ENCODE peak calls at places on chromosomes 7 and 10, in seven cellular contexts. O is tibial artery, E is fibroblast of lung, W is left ventricle myocardium inferior, M is right lobe of liver, U is heart right ventricle, C is body of pancreas. Q is an unnamed sample.

GRCh38 chr7:124106575-124106974 is 73.7 kb upstream of the TMEM229A start:
- DNase-seq in M (no peak), E (no peak), U (no peak), O (no peak), W (no peak), C (no peak), Q (no peak)

GRCh38 chr10:2989292-2989947 is 77.9 kb upstream of the PFKP start:
- DNase-seq in W (no peak), C (no peak), O (no peak), U (no peak), M (no peak), E (no peak), Q (no peak)

GRCh38 chr10:3666525-3667302 is 118.3 kb downstream of the KLF6 start:
- DNase-seq in U (no peak), C (no peak), E (no peak), O (peak; percentile 33), W (peak; percentile 39), M (no peak), Q (no peak)

GRCh38 chr10:102678842-102679289 is 34.6 kb downstream of the TRIM8 start:
- DNase-seq in C (peak; percentile 86), E (peak; percentile 70), U (peak; percentile 63), M (peak; percentile 79), W (peak; percentile 72), O (no peak), Q (peak; percentile 85)

GRCh38 chr7:4163565-4164203 is 518.4 kb upstream of the FOXK1 start:
- DNase-seq in E (no peak), O (no peak), W (no peak), C (no peak), M (no peak), U (no peak), Q (no peak)

GRCh38 chr7:27607210-27607606 is 55.5 kb downstream of the HIBADH start:
- DNase-seq in M (no peak), O (no peak), C (no peak), E (no peak), W (no peak), U (no peak), Q (no peak)

GRCh38 chr10:72038458-72039001 is 49.8 kb downstream of the SPOCK2 start:
- DNase-seq in O (no peak), C (no peak), U (no peak), W (no peak), E (peak; percentile 76), M (no peak), Q (no peak)

GRCh38 chr7:156918642-156919041 is 25.7 kb upstream of the LMBR1 start:
- DNase-seq in M (no peak), C (no peak), O (no peak), W (no peak), U (no peak), E (no peak), Q (no peak)

GRCh38 chr10:43134126-43134905 is 3.9 kb upstream of the CSGALNACT2 start:
- DNase-seq in U (no peak), M (no peak), O (no peak), C (no peak), W (no peak), E (no peak), Q (no peak)

GRCh38 chr10:8059191-8059936 is 4.9 kb downstream of the GATA3 start:
- DNase-seq in E (no peak), W (no peak), U (no peak), O (no peak), M (no peak), C (no peak), Q (no peak)

GRCh38 chr10:63421591-63421990 is 44.2 kb downstream of the JMJD1C start:
- DNase-seq in E (no peak), M (no peak), U (no peak), W (no peak), O (no peak), C (no peak), Q (no peak)

GRCh38 chr10:75546004-75546403 is 114.6 kb downstream of the LRMDA start:
- DNase-seq in C (peak; percentile 30), E (no peak), W (no peak), O (no peak), U (no peak), M (no peak), Q (no peak)

GRCh38 chr7:144452064-144452463 is 48.6 kb upstream of the NOBOX start:
- DNase-seq in W (no peak), U (no peak), E (no peak), M (no peak), C (no peak), O (no peak), Q (no peak)

GRCh38 chr7:144470052-144470451 is 66.6 kb upstream of the NOBOX start:
- DNase-seq in U (no peak), M (no peak), C (no peak), O (no peak), W (no peak), E (no peak), Q (no peak)

GRCh38 chr7:90642978-90643377 is 46.9 kb downstream of the CDK14 start:
- DNase-seq in C (no peak), O (no peak), M (no peak), E (no peak), W (no peak), U (no peak), Q (no peak)

GRCh38 chr10:63267414-63268138 is 134.4 kb downstream of the NRBF2 start:
- DNase-seq in C (peak; percentile 48), E (peak; percentile 94), W (no peak), M (no peak), U (peak; percentile 26), O (no peak), Q (no peak)

GRCh38 chr10:62479523-62479922 is 105.4 kb downstream of the ZNF365 start:
- DNase-seq in M (no peak), W (no peak), U (no peak), C (no peak), O (no peak), E (no peak), Q (no peak)

GRCh38 chr10:79106651-79107050 is 37.9 kb downstream of the ZMIZ1 start:
- DNase-seq in E (no peak), O (no peak), C (no peak), M (no peak), W (no peak), U (no peak), Q (no peak)

GRCh38 chr10:108597657-108598319 is 1325.5 kb downstream of the XPNPEP1 start:
- DNase-seq in O (no peak), M (no peak), U (no peak), W (no peak), C (no peak), E (no peak), Q (no peak)

GRCh38 chr10:50527438-50528043 is 96.2 kb downstream of the SGMS1 start:
- DNase-seq in U (no peak), W (no peak), C (no peak), O (no peak), M (no peak), E (no peak), Q (no peak)

GRCh38 chr10:35696888-35697287 is 54.8 kb upstream of the FZD8 start:
- DNase-seq in E (no peak), U (no peak), W (no peak), O (no peak), C (no peak), M (no peak), Q (no peak)

GRCh38 chr10:132300582-132300981 is 7.2 kb downstream of the STK32C start:
- DNase-seq in O (no peak), C (no peak), E (no peak), U (no peak), W (no peak), M (no peak), Q (no peak)

GRCh38 chr7:76106893-76107292 is 59.0 kb downstream of the MDH2 start:
- DNase-seq in U (no peak), O (no peak), M (no peak), E (no peak), W (no peak), C (no peak), Q (no peak)

GRCh38 chr10:12394236-12395033 is 45.1 kb downstream of the CAMK1D start:
- DNase-seq in W (no peak), O (no peak), U (no peak), E (no peak), M (no peak), C (no peak), Q (no peak)

GRCh38 chr10:43197834-43198681 is 59.8 kb downstream of the CSGALNACT2 start:
- DNase-seq in U (peak; percentile 2), W (no peak), M (no peak), E (no peak), C (no peak), O (peak; percentile 14), Q (peak; percentile 56)

GRCh38 chr7:107728276-107728675 is 15.7 kb upstream of the CBLL1 start:
- DNase-seq in O (no peak), U (no peak), E (peak; percentile 11), W (no peak), C (no peak), M (no peak), Q (no peak)
- H3K9me3 ChIP-seq in O (no peaks in the 10 kb centered on the region), U (no peaks in the 10 kb centered on the region), E (no peaks in the 10 kb centered on the region), W (no peaks in the 10 kb centered on the region), C (no peaks in the 10 kb centered on the region), M (no peaks in the 10 kb centered on the region), Q (no peaks in the 10 kb centered on the region)

DNA sequence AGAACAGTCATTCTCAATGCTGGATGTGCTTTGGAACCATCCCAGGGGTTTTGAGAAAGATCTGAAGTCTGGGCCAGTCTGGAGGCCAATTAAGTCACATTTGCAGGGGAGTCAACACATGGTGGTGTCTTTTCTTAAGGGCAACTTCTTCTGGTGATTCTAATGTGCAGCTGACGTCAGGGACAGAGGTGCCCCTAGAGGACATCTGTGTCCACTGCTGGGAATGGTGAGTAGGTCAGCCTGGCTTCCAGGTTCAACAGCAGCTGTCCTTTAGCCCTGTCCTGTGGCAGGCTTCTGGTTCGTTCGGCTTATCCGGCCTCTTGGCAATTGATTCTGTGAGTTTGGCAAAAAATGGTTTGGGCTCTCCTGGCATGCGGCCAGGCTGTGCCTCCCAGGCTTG is 269.7 kb upstream of the HABP2 start:
- DNase-seq in C (no peak), W (no peak), U (no peak), E (no peak), M (no peak), O (no peak), Q (no peak)
- TF ChIP-seq CTCF in C (no peak), W (no peak), U (peak; percentile 6), E (no peak), M (no peak), O (no peak), Q (no peak)

DNA sequence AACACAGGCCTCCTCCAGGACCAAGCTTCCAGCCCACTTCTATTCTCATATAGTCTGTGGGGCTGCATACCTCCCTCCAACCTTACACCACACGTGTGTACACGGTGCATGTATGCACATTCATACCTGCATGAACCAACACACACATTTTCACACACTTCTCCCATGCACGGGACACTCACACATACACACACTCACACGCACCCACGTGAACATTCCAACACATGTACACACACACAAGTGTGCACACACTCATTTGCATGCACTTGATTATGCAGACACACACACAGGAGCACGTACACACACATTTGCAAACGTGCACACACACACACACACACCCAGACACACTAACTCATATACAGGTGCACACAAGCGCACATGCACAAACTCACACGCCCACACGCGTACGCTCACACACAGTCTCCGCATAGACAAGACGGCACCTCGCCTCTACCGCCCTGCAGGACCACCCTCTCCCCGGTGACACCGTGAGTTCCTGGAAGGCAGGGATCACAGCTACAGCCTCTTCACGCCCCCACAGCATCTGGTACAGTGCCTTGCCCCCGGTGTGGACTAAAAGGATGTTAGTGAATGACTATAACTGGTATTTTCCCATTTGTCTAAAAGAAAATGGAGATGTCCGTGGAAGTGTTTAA is 263.8 kb downstream of the PTPRN2 start:
- DNase-seq in M (no peak), U (no peak), E (no peak), O (no peak), W (no peak), C (no peak), Q (no peak)
- H3K9me3 ChIP-seq in M (no peaks in the 10 kb centered on the region), U (no peaks in the 10 kb centered on the region), E (peaks cover 9% of the 10 kb centered on the region), O (no peaks in the 10 kb centered on the region), W (no peaks in the 10 kb centered on the region), C (no peaks in the 10 kb centered on the region), Q (no peaks in the 10 kb centered on the region)

GRCh38 chr7:142231716-142232115 is 26.1 kb downstream of the PRSS58 start:
- DNase-seq in W (no peak), M (no peak), E (no peak), O (no peak), U (no peak), C (no peak), Q (no peak)
- TF ChIP-seq CTCF in W (no peak), M (no peak), E (no peak), O (no peak), U (no peak), C (no peak), Q (no peak)

Q was measured in kidney.